ENCODE peak calls at places on chromosomes 3 and 15, in five cellular contexts. H, U, X, Z and F are unnamed samples.

GRCh38 chr15:20272422-20273184 is 269.0 kb downstream of the GOLGA6L6 start:
- DNase-seq in H (no peak), U (no peak), X (no peak), Z (no peak), F (no peak)

GRCh38 chr3:72665701-72666443 is 182.4 kb downstream of the SHQ1 start:
- DNase-seq in H (peak), U (no peak), X (no peak), Z (no peak), F (peak)

GRCh38 chr3:102715030-102715697 is 280.3 kb downstream of the ZPLD1 start:
- DNase-seq in H (no peak), U (no peak), X (no peak), Z (no peak), F (no peak)

GRCh38 chr3:141415959-141416358 is 47.7 kb downstream of the ZBTB38 start:
- DNase-seq in H (no peak), U (no peak), X (no peak), Z (no peak), F (no peak)

GRCh38 chr15:71883447-71883846 is 73.1 kb downstream of the NR2E3 start:
- DNase-seq in H (no peak), U (no peak), X (no peak), Z (no peak), F (no peak)

GRCh38 chr3:160941885-160942494 is 163.2 kb downstream of the B3GALNT1 start:
- DNase-seq in H (peak), U (no peak), X (peak), Z (peak), F (peak)

GRCh38 chr3:68997887-68998286 is 15.6 kb downstream of the EOGT start:
- DNase-seq in H (no peak), U (no peak), X (no peak), Z (no peak), F (no peak)

GRCh38 chr3:58490860-58491501 is 915 bp upstream of the KCTD6 start:
- DNase-seq in H (no peak), U (no peak), X (no peak), Z (no peak), F (no peak)

GRCh38 chr3:24952388-24952787 is 457.7 kb upstream of the THRB start:
- DNase-seq in H (no peak), U (no peak), X (no peak), Z (no peak), F (no peak)

GRCh38 chr3:186882881-186883685 is 40.6 kb downstream of the ADIPOQ start:
- DNase-seq in H (no peak), U (no peak), X (no peak), Z (no peak), F (no peak)

GRCh38 chr15:91942676-91943417 is 89.3 kb downstream of the SLCO3A1 start:
- DNase-seq in H (no peak), U (peak), X (no peak), Z (peak), F (peak)

GRCh38 chr15:65920825-65921309 is 51.6 kb downstream of the RAB11A start:
- DNase-seq in H (no peak), U (no peak), X (no peak), Z (no peak), F (no peak)

GRCh38 chr3:99909714-99910508 is 92.2 kb downstream of the CMSS1 start:
- DNase-seq in H (no peak), U (no peak), X (no peak), Z (no peak), F (no peak)

GRCh38 chr3:9168230-9168629 is 81.2 kb downstream of the SRGAP3 start:
- DNase-seq in H (no peak), U (no peak), X (no peak), Z (no peak), F (no peak)

GRCh38 chr3:42803800-42804112 is 534 bp downstream of the HIGD1A start:
- DNase-seq in H (no peak), U (no peak), X (no peak), Z (no peak), F (no peak)

GRCh38 chr3:70823622-70824021 is 511.2 kb upstream of the MDFIC2 start:
- DNase-seq in H (no peak), U (no peak), X (no peak), Z (no peak), F (no peak)

GRCh38 chr3:174408310-174408709 is 450.8 kb upstream of the NAALADL2 start:
- DNase-seq in H (no peak), U (no peak), X (no peak), Z (no peak), F (no peak)

GRCh38 chr3:149969945-149970715 is 565 bp downstream of the PFN2 start:
- DNase-seq in H (peak), U (peak), X (peak), Z (peak), F (peak)

GRCh38 chr3:149977391-149977790 is 6.7 kb upstream of the PFN2 start:
- DNase-seq in H (no peak), U (no peak), X (no peak), Z (no peak), F (no peak)

GRCh38 chr3:149971403-149972075 is 844 bp upstream of the PFN2 start:
- DNase-seq in H (no peak), U (no peak), X (peak), Z (peak), F (no peak)

GRCh38 chr3:149970716-149971402 is at the start of gene PFN2:
- DNase-seq in H (peak), U (peak), X (peak), Z (no peak), F (no peak)

DNA sequence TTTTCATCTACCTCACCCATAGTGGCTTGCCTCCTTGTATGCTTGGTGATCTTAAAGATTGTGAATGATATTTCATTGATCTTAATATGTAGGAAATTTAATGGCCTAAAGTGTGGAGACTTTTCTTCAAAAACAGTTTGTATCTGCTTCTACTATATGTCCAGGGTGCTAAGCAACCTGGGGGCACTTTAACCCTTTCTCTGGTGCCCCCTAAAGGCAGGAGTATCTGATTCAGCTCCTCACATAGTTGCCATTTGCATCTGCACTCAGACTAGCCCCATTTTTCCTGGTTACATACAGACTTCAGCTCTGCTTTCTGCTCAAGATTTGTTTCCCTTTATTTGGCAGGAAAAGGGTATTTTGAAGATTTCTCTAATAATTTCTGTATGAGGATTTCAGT is 5.2 kb upstream of the PFN2 start:
- DNase-seq in H (no peak), U (no peak), X (no peak), Z (no peak), F (no peak)
- TF ChIP-seq CTCF in H (no peak), U (no peak), X (no peak), Z (no peak), F (no peak)

DNA sequence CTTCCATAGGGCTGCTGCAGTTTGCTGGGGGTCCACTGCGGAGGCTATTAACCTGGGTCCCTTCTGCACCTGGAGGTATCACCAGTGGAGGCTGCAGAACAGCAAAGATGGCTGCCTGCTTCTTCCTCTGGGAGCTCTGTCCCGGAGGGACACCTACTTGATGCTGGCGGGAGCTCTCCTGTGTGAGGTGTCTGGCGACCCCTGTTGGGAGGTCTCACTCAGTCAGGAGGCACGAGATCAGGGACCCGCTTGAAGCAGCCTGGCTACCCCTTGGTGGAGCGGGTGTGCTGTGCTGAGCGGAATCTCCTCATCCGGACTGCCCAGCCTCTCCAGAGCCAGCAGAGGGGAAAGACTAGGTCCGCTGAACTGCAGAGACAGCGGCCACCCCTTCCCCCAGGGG is 56.0 kb upstream of the CTXND1 start:
- DNase-seq in H (no peak), U (no peak), X (no peak), Z (no peak), F (no peak)
- TF ChIP-seq CTCF in H (no peak), U (no peak), X (no peak), Z (no peak), F (no peak)

DNA sequence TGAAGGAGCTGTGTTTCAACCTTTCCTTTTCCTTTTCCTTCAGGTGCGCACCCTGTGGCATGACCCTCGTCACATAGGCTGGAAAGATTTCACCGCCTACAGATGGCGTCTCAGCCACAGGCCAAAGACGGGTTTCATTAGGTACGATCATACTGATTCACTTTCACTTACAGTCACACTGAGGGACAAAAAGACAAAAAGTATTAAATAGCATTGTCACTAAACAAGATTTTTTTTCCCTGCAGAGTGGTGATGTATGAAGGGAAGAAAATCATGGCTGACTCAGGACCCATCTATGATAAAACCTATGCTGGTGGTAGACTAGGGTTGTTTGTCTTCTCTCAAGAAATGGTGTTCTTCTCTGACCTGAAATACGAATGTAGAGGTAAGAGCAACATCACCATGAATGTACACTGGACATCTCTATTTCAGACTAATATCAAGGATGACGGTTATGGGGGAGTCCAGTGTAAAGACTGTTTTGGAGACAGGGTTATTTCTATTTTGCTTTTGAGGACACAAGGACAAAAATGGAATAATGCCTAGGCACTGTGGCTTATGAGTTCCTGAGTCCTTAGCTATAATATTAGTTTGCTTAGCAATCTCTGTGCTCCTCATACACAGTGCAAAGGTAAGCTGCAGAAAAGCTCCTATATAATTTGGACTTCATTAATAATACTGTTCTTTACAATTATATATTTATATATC is 13.3 kb downstream of the THBS1 start:
- DNase-seq in H (no peak), U (peak), X (no peak), Z (no peak), F (no peak)
- TF ChIP-seq CTCF in H (no peak), U (no peak), X (no peak), Z (no peak), F (no peak)

DNA sequence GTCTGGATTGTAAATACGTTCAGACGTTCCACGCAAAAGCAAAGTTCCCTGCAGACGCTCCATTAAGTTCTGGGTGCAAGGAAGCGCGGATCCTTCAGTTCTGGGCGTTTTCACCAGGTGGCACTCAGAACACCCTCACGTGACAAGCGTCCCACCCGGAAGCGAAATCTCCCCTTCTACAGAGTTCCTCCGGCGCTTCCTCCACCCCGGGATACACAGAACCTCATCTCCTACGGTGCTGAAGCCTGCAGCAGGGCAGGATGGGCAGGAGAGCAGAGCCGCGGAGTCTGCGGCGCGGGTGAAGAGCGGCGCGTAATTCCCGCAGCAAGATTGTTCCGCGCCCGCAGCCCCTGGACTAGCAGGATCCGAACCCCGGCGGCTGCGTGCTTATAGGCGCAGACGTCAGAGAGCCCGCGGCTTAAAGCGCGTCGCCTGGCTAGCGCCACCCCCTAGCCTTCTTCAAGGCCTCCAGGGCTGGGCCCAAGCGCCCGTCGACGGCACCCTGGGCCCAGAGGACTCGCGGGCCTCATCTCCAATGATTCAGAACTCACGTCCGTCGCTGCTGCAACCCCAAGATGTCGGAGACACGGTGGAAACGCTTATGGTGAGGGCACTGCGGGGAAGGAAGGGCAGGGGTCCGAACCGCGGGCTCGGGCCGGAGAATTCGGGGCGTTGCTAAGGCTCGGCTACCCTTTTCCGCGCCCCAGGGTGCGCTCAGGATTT is at the start of gene SLC25A38:
- DNase-seq in H (peak), U (no peak), X (peak), Z (peak), F (peak)
- TF ChIP-seq CTCF in H (peak), U (peak), X (no peak), Z (no peak), F (no peak)

DNA sequence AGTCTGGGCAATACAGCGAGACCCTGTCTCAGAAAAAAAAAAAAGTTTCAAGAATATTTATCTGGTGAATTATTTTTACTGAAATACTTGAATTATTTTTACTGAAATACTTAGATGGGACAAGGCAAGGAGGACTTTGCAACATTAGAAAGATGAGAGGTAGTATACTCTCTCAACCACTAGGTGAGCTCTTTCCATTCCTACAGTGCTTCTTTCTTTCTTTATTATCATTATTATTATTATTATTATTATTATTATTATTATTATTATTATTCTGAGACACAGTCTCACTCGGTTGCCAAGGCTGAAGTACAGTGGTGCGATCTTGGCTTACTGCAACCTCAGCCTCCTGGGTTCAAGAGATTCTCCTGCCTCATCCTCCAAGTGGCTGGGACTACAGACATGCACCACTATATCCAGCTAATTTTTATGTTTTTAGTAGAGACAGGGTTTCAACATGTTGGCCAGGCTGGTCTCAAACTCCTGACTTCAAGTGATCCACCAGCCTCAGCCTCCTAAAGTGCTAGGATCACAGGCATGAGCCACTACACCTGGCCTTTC is 468.8 kb downstream of the MAGI1 start:
- DNase-seq in H (no peak), U (no peak), X (no peak), Z (no peak), F (no peak)
- TF ChIP-seq CTCF in H (peak), U (no peak), X (no peak), Z (no peak), F (no peak)